ENCODE peak calls at places on chromosome 7, in five cellular contexts. L is adrenal gland, R is OCI-LY7, M is heart right ventricle, Y is body of pancreas. K is an unnamed sample.

GRCh38 chr7:128869138-128869943 is 6.7 kb downstream of the ATP6V1F start:
- DNase-seq in L (peak), R (peak), M (peak), Y (peak), K (no peak)

GRCh38 chr7:13416071-13416470 is 573.4 kb downstream of the ETV1 start:
- DNase-seq in L (no peak), R (no peak), M (no peak), Y (no peak), K (no peak)

GRCh38 chr7:117208257-117208656 is 114.6 kb downstream of the WNT2 start:
- DNase-seq in L (no peak), R (no peak), M (no peak), Y (no peak), K (no peak)

GRCh38 chr7:44213206-44213871 is 12.6 kb downstream of the YKT6 start:
- DNase-seq in L (no peak), R (no peak), M (peak), Y (no peak), K (no peak)

GRCh38 chr7:133484135-133484534 is 231.3 kb downstream of the EXOC4 start:
- DNase-seq in L (no peak), R (peak), M (no peak), Y (no peak), K (no peak)

GRCh38 chr7:92485267-92485892 is 7.6 kb upstream of the ERVW-1 start:
- DNase-seq in L (no peak), R (no peak), M (no peak), Y (no peak), K (no peak)

GRCh38 chr7:155217629-155218028 is 80.0 kb upstream of the INSIG1 start:
- DNase-seq in L (no peak), R (no peak), M (no peak), Y (no peak), K (no peak)

GRCh38 chr7:86833360-86833759 is 189.7 kb downstream of the GRM3 start:
- DNase-seq in L (no peak), R (no peak), M (no peak), Y (peak), K (no peak)

GRCh38 chr7:745431-745980 is 18.4 kb upstream of the PRKAR1B start:
- DNase-seq in L (no peak), R (no peak), M (no peak), Y (peak), K (no peak)

GRCh38 chr7:54967384-54967783 is 51.4 kb upstream of the EGFR start:
- DNase-seq in L (no peak), R (no peak), M (no peak), Y (peak), K (no peak)

GRCh38 chr7:36600314-36600682 is 124.0 kb downstream of the AOAH start:
- DNase-seq in L (no peak), R (no peak), M (no peak), Y (no peak), K (no peak)

GRCh38 chr7:2000153-2000687 is 232.5 kb downstream of the MAD1L1 start:
- DNase-seq in L (no peak), R (no peak), M (peak), Y (no peak), K (no peak)

GRCh38 chr7:16850772-16851466 is 30.9 kb downstream of the AGR3 start:
- DNase-seq in L (no peak), R (no peak), M (no peak), Y (no peak), K (no peak)

GRCh38 chr7:36775061-36775631 is 50.9 kb upstream of the AOAH start:
- DNase-seq in L (no peak), R (no peak), M (no peak), Y (no peak), K (no peak)

GRCh38 chr7:105014725-105015630 is 973 bp downstream of the KMT2E start:
- DNase-seq in L (peak), R (peak), M (no peak), Y (peak), K (peak)

GRCh38 chr7:27213904-27214586 is 14.2 kb upstream of the HOXA13 start:
- DNase-seq in L (no peak), R (no peak), M (no peak), Y (no peak), K (no peak)

GRCh38 chr7:35839860-35840854 is 39.3 kb downstream of the SEPTIN7 start:
- DNase-seq in L (no peak), R (no peak), M (no peak), Y (no peak), K (no peak)

GRCh38 chr7:431658-432111 is 88.0 kb downstream of the PDGFA start:
- DNase-seq in L (peak), R (no peak), M (no peak), Y (no peak), K (no peak)

GRCh38 chr7:32905175-32905662 is 13.7 kb upstream of the KBTBD2 start:
- DNase-seq in L (peak), R (no peak), M (peak), Y (peak), K (no peak)

GRCh38 chr7:130091999-130092398 is 21.7 kb downstream of the KLHDC10 start:
- DNase-seq in L (no peak), R (no peak), M (no peak), Y (no peak), K (no peak)

GRCh38 chr7:139771001-139771956 is 6.5 kb downstream of the HIPK2 start:
- DNase-seq in L (no peak), R (no peak), M (no peak), Y (no peak), K (no peak)

GRCh38 chr7:22872087-22872807 is 49.6 kb upstream of the TOMM7 start:
- DNase-seq in L (no peak), R (no peak), M (no peak), Y (no peak), K (no peak)

GRCh38 chr7:102117743-102118142 is 168.9 kb upstream of the SH2B2 start:
- DNase-seq in L (no peak), R (no peak), M (no peak), Y (no peak), K (no peak)

GRCh38 chr7:23469150-23469960 is 936 bp downstream of the IGF2BP3 start:
- DNase-seq in L (no peak), R (peak), M (no peak), Y (peak), K (no peak)

GRCh38 chr7:27165655-27166474 is 528 bp upstream of the HOXA9 start:
- DNase-seq in L (peak), R (no peak), M (no peak), Y (no peak), K (no peak)

GRCh38 chr7:2569421-2569820 is 10.6 kb downstream of the IQCE start:
- DNase-seq in L (no peak), R (no peak), M (no peak), Y (no peak), K (no peak)

GRCh38 chr7:39621784-39622411 is 1.5 kb upstream of the RALA start:
- DNase-seq in L (no peak), R (no peak), M (no peak), Y (no peak), K (peak)

GRCh38 chr7:92226981-92227380 is 18.7 kb downstream of the KRIT1 start:
- DNase-seq in L (no peak), R (no peak), M (no peak), Y (no peak), K (no peak)

GRCh38 chr7:129853661-129854268 is 99.0 kb downstream of the UBE2H start:
- DNase-seq in L (no peak), R (no peak), M (no peak), Y (no peak), K (no peak)

GRCh38 chr7:32250494-32251260 is 180.5 kb upstream of the PDE1C start:
- DNase-seq in L (no peak), R (no peak), M (no peak), Y (peak), K (no peak)

GRCh38 chr7:157678503-157678902 is 341.7 kb downstream of the DNAJB6 start:
- DNase-seq in L (peak), R (no peak), M (no peak), Y (no peak), K (no peak)

GRCh38 chr7:29019275-29019820 is 61.2 kb upstream of the TRIL start:
- DNase-seq in L (no peak), R (no peak), M (no peak), Y (no peak), K (no peak)

GRCh38 chr7:46554688-46555422 is 633.8 kb upstream of the IGFBP3 start:
- DNase-seq in L (no peak), R (no peak), M (no peak), Y (no peak), K (no peak)

GRCh38 chr7:2154831-2155230 is 77.9 kb downstream of the MAD1L1 start:
- DNase-seq in L (no peak), R (no peak), M (no peak), Y (no peak), K (no peak)

GRCh38 chr7:133491319-133491718 is 238.4 kb downstream of the EXOC4 start:
- DNase-seq in L (no peak), R (no peak), M (no peak), Y (no peak), K (no peak)

GRCh38 chr7:22229148-22229547 is 127.8 kb downstream of the RAPGEF5 start:
- DNase-seq in L (no peak), R (no peak), M (no peak), Y (no peak), K (no peak)

GRCh38 chr7:24406053-24406561 is 122.1 kb downstream of the NPY start:
- DNase-seq in L (no peak), R (no peak), M (no peak), Y (no peak), K (peak)

DNA sequence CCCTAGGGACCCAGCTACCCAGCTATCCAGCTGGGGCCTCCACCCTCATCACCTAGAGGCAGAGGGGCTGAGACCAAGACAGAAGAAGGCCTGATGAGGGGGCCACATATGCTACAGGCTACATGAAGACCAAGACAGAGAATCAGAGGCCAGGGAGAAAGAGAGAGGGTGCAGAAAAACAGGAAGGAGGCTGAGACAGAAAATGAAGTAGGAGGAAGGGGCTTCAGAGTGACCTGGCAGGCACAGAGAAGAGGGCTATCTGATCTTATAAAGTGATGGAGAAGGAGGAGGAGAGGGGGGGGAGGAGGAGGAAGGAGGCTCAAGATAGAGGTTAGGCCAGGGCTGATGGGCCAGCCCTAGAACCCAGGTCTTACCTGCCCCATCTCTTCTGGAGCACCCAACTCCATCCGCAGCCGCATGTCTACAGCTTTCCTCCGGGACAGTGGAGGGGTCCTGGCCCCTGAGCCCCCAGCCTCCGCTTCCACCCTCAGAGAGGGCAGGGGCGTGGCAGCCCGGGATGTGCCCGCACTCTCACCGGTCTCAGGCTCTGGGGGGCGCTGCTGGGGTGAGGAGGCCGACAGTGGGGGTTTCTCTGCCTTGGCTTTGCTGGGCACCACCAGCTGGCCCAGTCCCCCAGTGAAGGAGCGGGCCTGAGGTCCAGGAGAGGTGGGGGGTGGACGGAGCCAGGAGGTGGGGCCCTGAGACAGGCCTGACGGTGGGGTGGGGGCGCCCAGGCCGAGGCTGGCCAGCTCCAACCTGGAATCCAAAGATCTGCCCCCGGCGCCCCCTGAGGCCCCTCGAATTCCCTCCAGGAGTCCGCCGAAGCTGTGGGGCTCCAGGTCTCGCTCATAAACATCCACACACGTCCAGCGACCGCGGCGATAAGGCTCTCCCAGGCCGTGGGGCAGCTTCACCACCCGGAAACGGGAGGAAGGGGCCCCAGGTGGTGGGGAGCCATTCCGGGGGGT is 1.8 kb downstream of the TSC22D4 start:
- DNase-seq in L (no peak), R (peak), M (no peak), Y (no peak), K (no peak)
- TF ChIP-seq CTCF in L (no peak), R (peak), M (peak), Y (no peak), K (peak)

GRCh38 chr7:131844380-131844779 is 288.0 kb upstream of the PODXL start:
- DNase-seq in L (no peak), R (no peak), M (no peak), Y (no peak), K (no peak)

GRCh38 chr7:131840291-131840690 is 283.9 kb upstream of the PODXL start:
- DNase-seq in L (no peak), R (no peak), M (no peak), Y (no peak), K (no peak)

GRCh38 chr7:131848033-131848432 is 291.6 kb upstream of the PODXL start:
- DNase-seq in L (no peak), R (no peak), M (no peak), Y (no peak), K (no peak)

GRCh38 chr7:131845573-131846337 is 289.3 kb upstream of the PODXL start:
- DNase-seq in L (no peak), R (no peak), M (no peak), Y (peak), K (no peak)

GRCh38 chr7:131843862-131844261 is 287.4 kb upstream of the PODXL start:
- DNase-seq in L (no peak), R (no peak), M (no peak), Y (no peak), K (no peak)
- H3K4me3 ChIP-seq in L (no peak), R (no peak), M (no peak), Y (no peak), K (no peak)

GRCh38 chr7:5629941-5630340 is 151.5 kb downstream of the RNF216 start:
- DNase-seq in L (peak), R (no peak), M (no peak), Y (no peak), K (no peak)
- TF ChIP-seq CTCF in L (no peak), R (no peak), M (no peak), Y (no peak), K (no peak)

GRCh38 chr7:74306737-74307469 is 17.7 kb downstream of the CLIP2 start:
- DNase-seq in L (peak), R (no peak), M (peak), Y (peak), K (no peak)
- H3K4me3 ChIP-seq in L (no peak), R (no peak), M (peak), Y (no peak), K (no peak)

GRCh38 chr7:112708236-112708635 is 82.0 kb downstream of the TMEM168 start:
- DNase-seq in L (no peak), R (no peak), M (no peak), Y (no peak), K (no peak)
- TF ChIP-seq CTCF in L (no peak), R (no peak), M (no peak), Y (no peak), K (no peak)

DNA sequence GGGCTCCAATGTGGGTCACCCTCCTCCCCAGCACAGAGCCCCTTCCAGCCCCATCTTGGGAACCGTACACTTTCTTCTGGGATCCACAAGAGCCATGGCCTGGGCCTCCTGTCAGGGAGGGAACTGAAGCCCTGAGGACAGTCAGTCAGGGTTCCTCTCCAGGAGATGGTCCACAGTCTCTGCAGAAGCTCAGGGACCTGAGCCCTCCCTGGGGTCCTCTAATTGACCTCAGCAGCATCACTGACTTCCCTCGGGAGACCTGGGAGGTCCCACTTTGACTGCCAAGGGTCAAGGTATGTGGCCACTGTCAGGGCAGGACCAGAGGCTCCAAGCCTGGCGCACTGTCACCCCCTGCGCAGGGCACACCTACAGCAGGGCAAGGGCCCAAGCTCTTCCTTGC is 32.3 kb downstream of the NOD1 start:
- DNase-seq in L (no peak), R (no peak), M (no peak), Y (no peak), K (no peak)
- H3K4me3 ChIP-seq in L (no peak), R (no peak), M (no peak), Y (no peak), K (no peak)

DNA sequence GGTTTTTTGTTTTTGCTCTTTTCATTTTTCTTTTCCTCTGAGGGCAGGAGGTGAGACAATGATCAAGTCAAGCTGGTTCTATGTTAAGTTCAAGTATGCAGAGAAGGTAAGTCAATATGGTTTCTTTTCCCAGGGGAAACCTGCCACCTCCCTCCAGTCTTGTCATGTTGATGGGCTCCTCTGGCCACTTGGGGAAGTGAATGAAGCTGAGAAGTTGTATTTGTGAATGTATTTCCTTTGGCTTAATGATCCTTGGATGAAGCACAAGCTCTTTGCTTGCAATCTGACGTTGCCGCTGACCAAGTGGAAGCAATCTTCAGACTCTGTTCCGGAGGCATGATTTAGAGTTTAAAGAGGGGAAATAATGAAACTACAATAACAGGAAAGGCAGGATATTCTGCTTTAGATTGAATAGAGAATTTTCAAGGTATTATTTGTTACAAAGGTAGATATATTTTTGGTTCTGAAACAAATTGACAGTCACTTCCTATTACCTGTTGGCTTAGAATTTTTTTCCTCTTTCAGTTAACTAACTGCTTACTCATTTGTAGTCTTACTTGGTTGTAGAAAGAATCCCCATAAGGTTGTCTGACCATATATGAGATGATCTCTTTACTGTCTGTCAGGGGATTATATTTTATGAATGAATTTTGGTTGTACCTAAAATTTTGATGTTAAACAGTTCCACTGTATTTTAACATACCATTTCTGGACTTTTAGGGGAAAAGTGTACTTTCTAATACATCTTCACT is 369.6 kb downstream of the AUTS2 start:
- DNase-seq in L (no peak), R (peak), M (no peak), Y (no peak), K (no peak)
- TF ChIP-seq CTCF in L (no peak), R (no peak), M (no peak), Y (no peak), K (no peak)

K was measured in GM12864.